ENCODE peak calls at places on chromosomes 12 and 14, in ten cellular contexts. S is central memory CD4-positive, alpha-beta T cell; L is Daoy; Y is HFFc6; U is activated CD4-positive, CD25-positive, alpha-beta regulatory T cell treated with anti-CD3 and anti-CD28 coated beads, Interleukin-2, amount 50 U/mL, for 16 hours; X is mucosa of gallbladder; I is amniotic stem cell; W is stimulated activated CD4-positive, alpha-beta T cell treated with anti-CD3 and anti-CD28 coated beads, Interleukin-2, amount 100 ng/mL, for 24 hours; H is neural crest cell; C is left cardiac atrium. B is an unnamed sample.

GRCh38 chr12:76374395-76375020 is 26.3 kb upstream of the BBS10 start:
- DNase-seq in H (no peak), W (no peak), L (no peak), S (no peak), X (no peak), I (no peak), U (no peak), C (no peak), Y (peak), B (no peak)

GRCh38 chr12:95004610-95005009 is 1.1 kb upstream of the NDUFA12 start:
- DNase-seq in S (no peak), H (no peak), U (no peak), X (no peak), L (no peak), Y (no peak), C (no peak), W (no peak), I (no peak), B (no peak)

GRCh38 chr14:79100578-79100977 is 930.4 kb downstream of the NRXN3 start:
- DNase-seq in S (no peak), I (no peak), X (no peak), Y (no peak), W (no peak), H (no peak), L (no peak), C (no peak), U (no peak), B (no peak)

GRCh38 chr12:49730568-49731101 is 10.7 kb upstream of the TMBIM6 start:
- DNase-seq in I (no peak), X (no peak), Y (no peak), C (no peak), H (no peak), W (no peak), S (no peak), L (no peak), U (no peak), B (no peak)

GRCh38 chr14:31229638-31230229 is 22.1 kb upstream of the HECTD1 start:
- DNase-seq in Y (peak), H (no peak), U (no peak), W (no peak), I (peak), X (peak), C (peak), L (peak), S (no peak), B (peak)

GRCh38 chr14:28785096-28785952 is 18.7 kb downstream of the FOXG1 start:
- DNase-seq in W (no peak), S (no peak), Y (no peak), C (no peak), H (no peak), L (peak), X (no peak), U (no peak), I (no peak), B (no peak)

GRCh38 chr14:76373456-76373855 is 2.5 kb upstream of the ESRRB start:
- DNase-seq in C (no peak), H (no peak), W (no peak), L (no peak), I (no peak), U (no peak), X (no peak), S (no peak), Y (no peak), B (no peak)

GRCh38 chr12:22733756-22734155 is 108.8 kb downstream of the ETNK1 start:
- DNase-seq in I (no peak), U (no peak), Y (peak), H (no peak), L (no peak), X (no peak), S (no peak), W (no peak), C (no peak), B (no peak)

GRCh38 chr12:71282020-71282419 is 124.2 kb upstream of the TSPAN8 start:
- DNase-seq in S (no peak), W (no peak), H (no peak), L (no peak), I (no peak), C (no peak), U (no peak), X (no peak), Y (no peak), B (no peak)